ENCODE peak calls at places on chromosomes 3 and 15, in nine cellular contexts. One of them, this sample, is unnamed.

GRCh38 chr3:48015451-48016182 is 599 bp downstream of the MAP4 start:
- DNase-seq in endothelial cell: no peak
- DNase-seq in Calu3: no peak
- DNase-seq in progenitor cell of endocrine pancreas: no peak
- DNase-seq in EL: no peak
- DNase-seq in fibroblast of pulmonary artery: peak; percentile 49
- DNase-seq in neuronal stem cell: no peak
- DNase-seq in HEK293T: no peak
- DNase-seq in activated CD4-positive, alpha-beta memory T cell treated with anti-CD3 and anti-CD28 coated beads for 36 hours: no peak
- DNase-seq in this sample: no peak

GRCh38 chr3:160951677-160952487 is 153.3 kb downstream of the B3GALNT1 start:
- DNase-seq in endothelial cell: no peak
- DNase-seq in Calu3: no peak
- DNase-seq in progenitor cell of endocrine pancreas: no peak
- DNase-seq in EL: no peak
- DNase-seq in fibroblast of pulmonary artery: no peak
- DNase-seq in neuronal stem cell: no peak
- DNase-seq in HEK293T: no peak
- DNase-seq in activated CD4-positive, alpha-beta memory T cell treated with anti-CD3 and anti-CD28 coated beads for 36 hours: no peak
- DNase-seq in this sample: no peak

GRCh38 chr3:13116426-13116825 is 43.2 kb upstream of the IQSEC1 start:
- DNase-seq in endothelial cell: no peak
- DNase-seq in Calu3: no peak
- DNase-seq in progenitor cell of endocrine pancreas: no peak
- DNase-seq in EL: no peak
- DNase-seq in fibroblast of pulmonary artery: no peak
- DNase-seq in neuronal stem cell: no peak
- DNase-seq in HEK293T: no peak
- DNase-seq in activated CD4-positive, alpha-beta memory T cell treated with anti-CD3 and anti-CD28 coated beads for 36 hours: no peak
- DNase-seq in this sample: no peak

GRCh38 chr3:7707192-7707591 is 794.4 kb upstream of the LMCD1 start:
- DNase-seq in endothelial cell: no peak
- DNase-seq in Calu3: no peak
- DNase-seq in progenitor cell of endocrine pancreas: no peak
- DNase-seq in EL: no peak
- DNase-seq in fibroblast of pulmonary artery: peak; percentile 50
- DNase-seq in neuronal stem cell: no peak
- DNase-seq in HEK293T: no peak
- DNase-seq in activated CD4-positive, alpha-beta memory T cell treated with anti-CD3 and anti-CD28 coated beads for 36 hours: no peak
- DNase-seq in this sample: no peak

GRCh38 chr15:36109943-36110658 is 469.3 kb upstream of the CDIN1 start:
- DNase-seq in endothelial cell: no peak
- DNase-seq in Calu3: no peak
- DNase-seq in progenitor cell of endocrine pancreas: no peak
- DNase-seq in EL: peak; percentile 52
- DNase-seq in fibroblast of pulmonary artery: peak; percentile 31
- DNase-seq in neuronal stem cell: no peak
- DNase-seq in HEK293T: no peak
- DNase-seq in activated CD4-positive, alpha-beta memory T cell treated with anti-CD3 and anti-CD28 coated beads for 36 hours: no peak
- DNase-seq in this sample: peak; percentile 70

GRCh38 chr3:144380832-144381231 is 409.2 kb downstream of the DIPK2A start:
- DNase-seq in endothelial cell: no peak
- DNase-seq in Calu3: no peak
- DNase-seq in progenitor cell of endocrine pancreas: no peak
- DNase-seq in EL: no peak
- DNase-seq in fibroblast of pulmonary artery: no peak
- DNase-seq in neuronal stem cell: no peak
- DNase-seq in HEK293T: no peak
- DNase-seq in activated CD4-positive, alpha-beta memory T cell treated with anti-CD3 and anti-CD28 coated beads for 36 hours: no peak
- DNase-seq in this sample: no peak

GRCh38 chr3:156619376-156619775 is 55.0 kb upstream of the TIPARP start:
- DNase-seq in endothelial cell: no peak
- DNase-seq in Calu3: no peak
- DNase-seq in progenitor cell of endocrine pancreas: no peak
- DNase-seq in EL: no peak
- DNase-seq in fibroblast of pulmonary artery: peak; percentile 77
- DNase-seq in neuronal stem cell: no peak
- DNase-seq in HEK293T: no peak
- DNase-seq in activated CD4-positive, alpha-beta memory T cell treated with anti-CD3 and anti-CD28 coated beads for 36 hours: no peak
- DNase-seq in this sample: no peak

GRCh38 chr3:141191097-141191749 is 40.4 kb upstream of the PXYLP1 start:
- DNase-seq in endothelial cell: no peak
- DNase-seq in Calu3: no peak
- DNase-seq in progenitor cell of endocrine pancreas: no peak
- DNase-seq in EL: peak; percentile 34
- DNase-seq in fibroblast of pulmonary artery: peak; percentile 8
- DNase-seq in neuronal stem cell: no peak
- DNase-seq in HEK293T: no peak
- DNase-seq in activated CD4-positive, alpha-beta memory T cell treated with anti-CD3 and anti-CD28 coated beads for 36 hours: no peak
- DNase-seq in this sample: no peak

GRCh38 chr3:31248619-31248992 is 284.1 kb upstream of the STT3B start:
- DNase-seq in endothelial cell: no peak
- DNase-seq in Calu3: no peak
- DNase-seq in progenitor cell of endocrine pancreas: no peak
- DNase-seq in EL: no peak
- DNase-seq in fibroblast of pulmonary artery: no peak
- DNase-seq in neuronal stem cell: no peak
- DNase-seq in HEK293T: no peak
- DNase-seq in activated CD4-positive, alpha-beta memory T cell treated with anti-CD3 and anti-CD28 coated beads for 36 hours: no peak
- DNase-seq in this sample: no peak